ENCODE peak calls at places on chromosomes 6 and 20, in four cellular contexts. R is H1, I is K562, V is GM12878. Q is an unnamed sample.

GRCh38 chr6:129875610-129876515 is 14.7 kb upstream of the TMEM244 start:
- DNase-seq in V (peak), I (no peak), R (no peak), Q (no peak)

GRCh38 chr6:130503146-130503545 is 137.3 kb downstream of the TMEM200A start:
- DNase-seq in R (no peak), V (no peak), I (no peak), Q (no peak)

GRCh38 chr6:143596857-143597256 is 80.9 kb upstream of the PHACTR2 start:
- DNase-seq in I (no peak), V (no peak), R (no peak), Q (no peak)

GRCh38 chr6:144659202-144659731 is 374.1 kb downstream of the UTRN start:
- DNase-seq in V (no peak), R (no peak), I (peak), Q (peak)

GRCh38 chr20:32354592-32355416 is 3.3 kb upstream of the ASXL1 start:
- DNase-seq in R (no peak), I (peak), V (peak), Q (no peak)

GRCh38 chr20:11796041-11796440 is 121.7 kb upstream of the BTBD3 start:
- DNase-seq in R (no peak), I (no peak), V (no peak), Q (no peak)

GRCh38 chr6:71481801-71482200 is 193.2 kb downstream of the OGFRL1 start:
- DNase-seq in I (no peak), V (no peak), R (no peak), Q (no peak)

GRCh38 chr20:48941467-48941866 is 20.0 kb downstream of the ARFGEF2 start:
- DNase-seq in R (no peak), I (no peak), V (no peak), Q (no peak)

GRCh38 chr6:38459291-38459690 is 180.4 kb downstream of the BTBD9 start:
- DNase-seq in R (no peak), V (no peak), I (peak), Q (no peak)

GRCh38 chr6:129889580-129889979 is 28.5 kb upstream of the TMEM244 start:
- DNase-seq in R (no peak), V (no peak), I (no peak), Q (no peak)

GRCh38 chr6:21264288-21264818 is 329.2 kb upstream of the SOX4 start:
- DNase-seq in R (no peak), I (peak), V (peak), Q (peak)

GRCh38 chr6:133313068-133313467 is 71.9 kb downstream of the EYA4 start:
- DNase-seq in R (no peak), V (no peak), I (no peak), Q (no peak)

GRCh38 chr20:25237610-25238318 is 10.1 kb upstream of the PYGB start:
- DNase-seq in R (no peak), I (peak), V (no peak), Q (no peak)

GRCh38 chr6:107083047-107083768 is 32.1 kb downstream of the BEND3 start:
- DNase-seq in V (peak), I (no peak), R (no peak), Q (no peak)

GRCh38 chr6:30730611-30731435 is 10.7 kb downstream of the TUBB start:
- DNase-seq in V (no peak), R (peak), I (peak), Q (peak)

GRCh38 chr6:61886608-61887259 is 399.3 kb downstream of the KHDRBS2 start:
- DNase-seq in I (no peak), V (no peak), R (no peak), Q (peak)

GRCh38 chr6:36536873-36537547 is 10.3 kb downstream of the STK38 start:
- DNase-seq in I (no peak), V (no peak), R (no peak), Q (no peak)

GRCh38 chr6:48369100-48369499 is 258.1 kb upstream of the PTCHD4 start:
- DNase-seq in I (no peak), V (no peak), R (no peak), Q (no peak)

GRCh38 chr20:63099426-63100267 is 92.9 kb upstream of the BHLHE23 start:
- DNase-seq in I (no peak), V (no peak), R (peak), Q (no peak)

GRCh38 chr20:17202668-17203067 is 24.2 kb upstream of the PCSK2 start:
- DNase-seq in V (no peak), R (peak), I (no peak), Q (no peak)

DNA sequence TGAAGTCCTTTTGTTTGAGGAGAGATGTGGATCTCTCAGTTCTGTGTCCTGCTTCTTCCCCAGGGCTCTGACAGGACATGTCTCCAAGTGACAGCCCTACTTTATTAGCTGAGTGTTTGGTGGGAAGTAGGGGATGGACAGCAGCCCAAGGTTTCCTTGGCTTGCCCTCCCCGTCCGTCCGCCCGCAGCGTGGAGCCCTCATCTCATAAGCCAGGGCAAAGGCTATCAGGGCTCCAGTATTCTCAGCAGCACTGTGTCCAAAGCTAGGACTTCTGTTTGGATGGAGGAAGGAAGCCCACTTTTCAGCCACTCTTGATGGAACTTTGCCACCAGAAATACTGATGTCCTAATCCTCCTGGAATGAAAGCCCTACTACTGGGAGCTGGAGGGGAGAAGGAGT is 13.6 kb downstream of the CDC5L start:
- DNase-seq in I (no peak), V (no peak), R (no peak), Q (no peak)
- H3K27ac ChIP-seq in I (no peak), V (no peak), R (no peak), Q (no peak)

GRCh38 chr6:15391500-15391899 is 145.6 kb downstream of the JARID2 start:
- DNase-seq in I (no peak), R (no peak), V (no peak), Q (no peak)

GRCh38 chr6:15392182-15392581 is 146.3 kb downstream of the JARID2 start:
- DNase-seq in V (no peak), R (no peak), I (no peak), Q (no peak)

GRCh38 chr6:15387118-15387517 is 141.2 kb downstream of the JARID2 start:
- DNase-seq in R (no peak), V (no peak), I (no peak), Q (no peak)

GRCh38 chr6:15389079-15389758 is 143.3 kb downstream of the JARID2 start:
- DNase-seq in I (no peak), R (no peak), V (no peak), Q (no peak)

GRCh38 chr6:15389759-15390723 is 144.2 kb downstream of the JARID2 start:
- DNase-seq in R (no peak), V (peak), I (peak), Q (peak)
- TF ChIP-seq NRF1 in R (no peak), V (no peak), I (no peak), Q (no peak)

GRCh38 chr6:80021591-80021990 is 17.1 kb downstream of the TTK start:
- DNase-seq in V (no peak), I (no peak), R (no peak), Q (no peak)
- H3K27ac ChIP-seq in V (no peak), I (no peak), R (no peak), Q (peak)

GRCh38 chr20:59210186-59210585 is 46.6 kb downstream of the ZNF831 start:
- DNase-seq in R (no peak), V (no peak), I (no peak), Q (no peak)

GRCh38 chr20:59205044-59205443 is 41.4 kb downstream of the ZNF831 start:
- DNase-seq in R (no peak), I (no peak), V (no peak), Q (no peak)

GRCh38 chr20:59204201-59204894 is 40.7 kb downstream of the ZNF831 start:
- DNase-seq in I (no peak), R (no peak), V (no peak), Q (no peak)

GRCh38 chr20:59207742-59208357 is 44.2 kb downstream of the ZNF831 start:
- DNase-seq in V (peak), R (peak), I (peak), Q (peak)

DNA sequence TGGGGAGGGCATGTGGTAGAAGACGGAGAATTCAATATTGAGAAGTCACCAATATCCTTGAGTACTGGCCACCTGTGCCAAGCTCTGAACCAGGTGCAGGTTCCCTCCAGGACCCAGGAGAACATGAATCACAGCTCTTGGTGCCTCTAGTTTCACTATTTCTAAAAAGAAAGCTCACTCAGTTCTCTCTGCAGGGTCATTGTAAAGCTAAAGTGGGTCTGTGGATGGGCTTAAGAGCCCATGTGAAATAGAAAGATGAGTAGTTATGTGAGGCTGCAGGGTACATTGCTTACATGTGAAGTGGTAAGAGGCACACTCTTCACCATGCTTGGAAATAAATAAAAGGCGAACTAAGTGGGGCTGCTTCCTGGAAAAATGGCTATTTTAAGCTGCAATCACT is 43.6 kb downstream of the ZNF831 start:
- DNase-seq in R (no peak), V (no peak), I (no peak), Q (no peak)
- TF ChIP-seq NRF1 in R (no peak), V (no peak), I (no peak), Q (no peak)

GRCh38 chr20:10637563-10637962 is 36.2 kb downstream of the JAG1 start:
- DNase-seq in I (no peak), V (no peak), R (peak), Q (no peak)
- H3K27ac ChIP-seq in I (no peak), V (no peak), R (no peak), Q (no peak)

GRCh38 chr6:17454316-17455005 is 61.1 kb downstream of the CAP2 start:
- DNase-seq in V (no peak), I (no peak), R (no peak), Q (no peak)
- TF ChIP-seq NRF1 in V (no peak), I (no peak), R (no peak), Q (no peak)

GRCh38 chr6:109079981-109080380 is 14.7 kb downstream of the SESN1 start:
- DNase-seq in R (no peak), I (no peak), V (no peak), Q (no peak)

GRCh38 chr6:109081026-109081425 is 13.6 kb downstream of the SESN1 start:
- DNase-seq in R (no peak), V (no peak), I (no peak), Q (no peak)

GRCh38 chr6:109081516-109081915 is 13.1 kb downstream of the SESN1 start:
- DNase-seq in I (no peak), R (no peak), V (no peak), Q (no peak)

GRCh38 chr6:109082178-109082577 is 12.5 kb downstream of the SESN1 start:
- DNase-seq in I (peak), V (no peak), R (no peak), Q (no peak)

GRCh38 chr6:109083657-109084056 is 11.0 kb downstream of the SESN1 start:
- DNase-seq in V (no peak), R (no peak), I (no peak), Q (no peak)
- H3K27ac ChIP-seq in V (no peak), R (no peak), I (no peak), Q (no peak)

DNA sequence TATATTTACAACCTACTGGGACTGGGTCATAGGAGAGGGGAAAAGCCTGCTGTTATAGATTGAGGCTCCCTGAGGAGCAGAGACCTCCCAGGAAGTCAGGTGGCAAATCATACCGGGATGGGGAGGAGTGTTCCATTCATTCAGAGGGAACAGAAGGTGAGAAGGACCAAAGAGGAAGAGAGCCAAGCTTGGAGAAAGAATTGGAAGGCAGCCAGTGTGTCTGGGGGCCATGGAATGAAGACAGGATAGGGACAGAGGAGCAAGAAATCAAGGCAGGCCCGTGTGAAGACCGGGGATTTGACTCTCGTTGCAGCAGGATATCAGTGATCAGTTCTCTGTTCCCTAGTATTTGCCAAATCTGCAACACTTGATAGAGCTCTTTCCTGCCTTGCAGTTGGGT is 5.7 kb upstream of the ZNF217 start:
- DNase-seq in V (no peak), I (no peak), R (peak), Q (no peak)
- TF ChIP-seq NRF1 in V (no peak), I (no peak), R (no peak), Q (no peak)

GRCh38 chr20:38127920-38128528 is 37.0 kb downstream of the TGM2 start:
- DNase-seq in R (no peak), V (no peak), I (no peak), Q (no peak)
- H3K27ac ChIP-seq in R (no peak), V (no peak), I (no peak), Q (peak)

Q was measured in SK-N-SH.